ENCODE peak calls at places on chromosomes 12 and 14, in eight cellular contexts. R is left ventricle myocardium inferior, A is fibroblast of lung, W is AG04450, N is PC-9, L is transverse colon, M is GM23338, Y is OCI-LY7. P is an unnamed sample.

GRCh38 chr12:107600596-107601144 is 84.9 kb upstream of the PWP1 start:
- DNase-seq in N (no peak), M (no peak), Y (no peak), L (no peak), A (no peak), W (no peak), R (no peak), P (no peak)

GRCh38 chr12:49912846-49913245 is 9.1 kb upstream of the FAIM2 start:
- DNase-seq in R (no peak), Y (no peak), A (no peak), L (no peak), N (no peak), W (no peak), M (no peak), P (no peak)

GRCh38 chr14:91367173-91368171 is 50.1 kb downstream of the CCDC88C start:
- DNase-seq in A (peak), N (peak), R (no peak), W (no peak), Y (peak), L (peak), M (no peak), P (no peak)

GRCh38 chr14:22383515-22384166 is 205.4 kb downstream of the DAD1 start:
- DNase-seq in W (no peak), A (no peak), M (no peak), R (no peak), Y (peak), N (no peak), L (peak), P (no peak)

GRCh38 chr12:1189163-1189562 is 198.1 kb downstream of the ERC1 start:
- DNase-seq in L (no peak), R (no peak), M (no peak), W (no peak), Y (no peak), A (no peak), N (peak), P (no peak)

GRCh38 chr14:22602853-22603252 is 4.8 kb downstream of the ABHD4 start:
- DNase-seq in M (no peak), N (peak), Y (no peak), L (no peak), A (no peak), R (no peak), W (no peak), P (no peak)

GRCh38 chr12:4134434-4134762 is 139.2 kb upstream of the CCND2 start:
- DNase-seq in Y (no peak), A (no peak), L (no peak), N (no peak), R (no peak), M (peak), W (no peak), P (no peak)

GRCh38 chr14:21796912-21797311 is 123.3 kb upstream of the OR4E1 start:
- DNase-seq in Y (peak), W (no peak), M (peak), A (no peak), L (no peak), N (no peak), R (no peak), P (no peak)

GRCh38 chr12:46963977-46964376 is 115.4 kb upstream of the PCED1B start:
- DNase-seq in N (peak), L (no peak), W (no peak), M (no peak), R (no peak), Y (no peak), A (peak), P (no peak)

GRCh38 chr14:49497725-49498348 is 88.3 kb downstream of the RPS29 start:
- DNase-seq in A (peak), L (no peak), Y (peak), M (peak), N (peak), W (peak), R (no peak), P (no peak)

GRCh38 chr14:38210168-38210567 is 2.5 kb downstream of the SSTR1 start:
- DNase-seq in R (no peak), L (no peak), M (peak), Y (no peak), N (no peak), W (no peak), A (peak), P (no peak)

GRCh38 chr12:38386238-38386985 is 69.8 kb downstream of the ALG10B start:
- DNase-seq in N (peak), A (no peak), R (no peak), M (no peak), W (no peak), Y (no peak), L (no peak), P (no peak)

GRCh38 chr12:103841690-103842584 is 903 bp upstream of the NT5DC3 start:
- DNase-seq in Y (no peak), R (peak), N (peak), M (peak), A (peak), W (no peak), L (no peak), P (no peak)

GRCh38 chr14:101426466-101426865 is 134.8 kb upstream of the DIO3 start:
- DNase-seq in Y (no peak), L (no peak), M (no peak), A (no peak), N (no peak), W (no peak), R (no peak), P (no peak)

GRCh38 chr12:114168061-114168460 is 201.9 kb upstream of the RBM19 start:
- DNase-seq in W (peak), N (no peak), L (no peak), M (no peak), Y (no peak), R (no peak), A (peak), P (no peak)

GRCh38 chr14:71321556-71322315 is 414.5 kb downstream of the PCNX1 start:
- DNase-seq in R (no peak), A (peak), W (no peak), M (peak), N (peak), Y (peak), L (no peak), P (no peak)

GRCh38 chr12:93079271-93079670 is 150.2 kb upstream of the EEA1 start:
- DNase-seq in L (no peak), N (no peak), Y (no peak), A (no peak), M (no peak), W (no peak), R (no peak), P (no peak)

GRCh38 chr12:123111498-123112165 is 39.3 kb downstream of the PITPNM2 start:
- DNase-seq in N (no peak), Y (no peak), W (no peak), A (peak), R (no peak), L (no peak), M (no peak), P (no peak)

GRCh38 chr12:94725375-94726168 is 75.2 kb upstream of the TMCC3 start:
- DNase-seq in Y (peak), W (no peak), N (peak), R (no peak), L (peak), A (peak), M (peak), P (no peak)

GRCh38 chr14:102474934-102475333 is 34.6 kb downstream of the ANKRD9 start:
- DNase-seq in M (no peak), R (peak), W (peak), Y (no peak), L (peak), N (no peak), A (peak), P (no peak)

GRCh38 chr12:5262450-5262849 is 169.5 kb upstream of the NTF3 start:
- DNase-seq in W (peak), A (peak), L (no peak), R (no peak), M (no peak), N (no peak), Y (no peak), P (no peak)

GRCh38 chr14:69261761-69262331 is 1.9 kb downstream of the GALNT16 start:
- DNase-seq in R (peak), N (no peak), A (no peak), L (no peak), Y (no peak), W (no peak), M (peak), P (no peak)

GRCh38 chr12:62654558-62655241 is 188.1 kb downstream of the MON2 start:
- DNase-seq in M (no peak), Y (no peak), N (no peak), W (no peak), R (no peak), L (no peak), A (no peak), P (no peak)

GRCh38 chr12:92108651-92109050 is 37.0 kb downstream of the BTG1 start:
- DNase-seq in Y (no peak), L (no peak), M (peak), N (no peak), R (no peak), W (peak), A (peak), P (no peak)

GRCh38 chr12:121781751-121782615 is 11.5 kb downstream of the RHOF start:
- DNase-seq in M (no peak), L (no peak), Y (peak), A (peak), W (no peak), R (no peak), N (no peak), P (no peak)

GRCh38 chr12:52436000-52436827 is 2.0 kb upstream of the KRT75 start:
- DNase-seq in N (peak), R (no peak), L (no peak), W (no peak), M (no peak), A (no peak), Y (no peak), P (no peak)

GRCh38 chr12:11022520-11022919 is at the start of gene TAS2R19:
- DNase-seq in L (no peak), Y (no peak), W (no peak), A (no peak), R (no peak), N (no peak), M (no peak), P (no peak)

GRCh38 chr14:100067971-100068959 is 3.0 kb downstream of the EVL start:
- DNase-seq in L (peak), Y (peak), W (no peak), A (no peak), R (peak), M (no peak), N (peak), P (peak)

GRCh38 chr14:71231521-71232393 is 324.5 kb downstream of the PCNX1 start:
- DNase-seq in R (no peak), M (peak), Y (peak), L (no peak), W (no peak), A (no peak), N (no peak), P (no peak)

GRCh38 chr12:120231316-120232011 is 30.6 kb upstream of the RPLP0 start:
- DNase-seq in L (peak), Y (peak), R (peak), W (peak), A (peak), M (peak), N (peak), P (no peak)

GRCh38 chr14:50605776-50606175 is 45.8 kb downstream of the ATL1 start:
- DNase-seq in A (peak), N (no peak), L (no peak), R (no peak), W (no peak), M (no peak), Y (no peak), P (no peak)

GRCh38 chr12:109330282-109330681 is 17.4 kb upstream of the MYO1H start:
- DNase-seq in W (no peak), L (no peak), R (no peak), M (no peak), N (no peak), A (no peak), Y (no peak), P (no peak)

GRCh38 chr14:71322660-71323250 is 415.5 kb downstream of the PCNX1 start:
- DNase-seq in R (no peak), W (no peak), Y (peak), N (peak), M (no peak), A (peak), L (no peak), P (no peak)

GRCh38 chr12:65427646-65428045 is 149.2 kb downstream of the MSRB3 start:
- DNase-seq in R (no peak), N (no peak), A (no peak), M (no peak), Y (no peak), W (no peak), L (no peak), P (no peak)

GRCh38 chr12:356276-356988 is 32.7 kb downstream of the KDM5A start:
- DNase-seq in W (no peak), M (no peak), N (no peak), R (no peak), A (no peak), L (no peak), Y (no peak), P (no peak)

GRCh38 chr14:74965770-74966153 is 10.4 kb upstream of the PGF start:
- DNase-seq in M (no peak), R (no peak), N (no peak), Y (no peak), A (no peak), L (no peak), W (no peak), P (no peak)

DNA sequence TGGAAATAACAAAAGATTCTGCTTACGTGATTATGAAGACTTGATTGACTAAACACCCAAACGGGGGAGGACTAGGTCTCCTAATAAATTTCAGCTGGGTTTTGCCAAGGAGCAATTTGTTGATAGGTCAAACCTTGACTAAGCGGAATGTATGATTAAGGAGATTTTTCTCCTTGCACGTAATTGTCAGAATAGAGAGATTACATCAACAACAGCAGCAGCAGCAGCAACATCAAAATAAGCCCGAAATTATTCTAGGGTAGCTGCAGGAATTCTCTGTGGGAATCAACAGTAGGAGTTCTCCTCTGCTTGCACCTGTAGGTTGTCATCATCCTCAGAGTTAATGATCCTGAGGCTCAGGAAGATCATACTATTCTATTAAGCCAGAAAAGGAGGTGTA is 10.2 kb downstream of the ELK3 start:
- DNase-seq in A (no peak), R (no peak), W (no peak), N (no peak), Y (no peak), L (no peak), M (no peak), P (no peak)
- TF ChIP-seq CTCF in A (no peak), R (no peak), W (no peak), N (no peak), Y (no peak), L (no peak), M (no peak), P (no peak)

GRCh38 chr12:78864483-78865296 is at the start of gene SYT1:
- DNase-seq in N (no peak), M (peak), L (peak), Y (no peak), A (peak), R (peak), W (peak), P (no peak)

GRCh38 chr12:78865297-78865955 is 852 bp downstream of the SYT1 start:
- DNase-seq in A (peak), M (peak), L (no peak), N (no peak), R (no peak), Y (no peak), W (no peak), P (no peak)

GRCh38 chr12:78866518-78866917 is 1.9 kb downstream of the SYT1 start:
- DNase-seq in W (no peak), L (no peak), N (no peak), R (no peak), M (no peak), Y (no peak), A (no peak), P (no peak)

GRCh38 chr12:78863482-78864427 is 819 bp upstream of the SYT1 start:
- DNase-seq in A (peak), L (peak), M (peak), R (peak), N (peak), W (no peak), Y (no peak), P (no peak)
- H3K27ac ChIP-seq in A (peak), L (no peak), M (peak), R (no peak), N (peak), W (peak), Y (no peak), P (no peak)

GRCh38 chr12:24944598-24944975 is 4.3 kb downstream of the BCAT1 start:
- DNase-seq in R (no peak), A (no peak), W (no peak), M (no peak), N (no peak), L (no peak), Y (no peak), P (no peak)

GRCh38 chr12:24938341-24938740 is 10.6 kb downstream of the BCAT1 start:
- DNase-seq in N (no peak), R (no peak), W (no peak), Y (no peak), A (no peak), M (no peak), L (no peak), P (no peak)

GRCh38 chr12:24943947-24944597 is 4.8 kb downstream of the BCAT1 start:
- DNase-seq in N (no peak), L (no peak), M (peak), W (no peak), R (no peak), Y (no peak), A (no peak), P (no peak)

GRCh38 chr12:24937553-24938244 is 11.2 kb downstream of the BCAT1 start:
- DNase-seq in A (no peak), N (no peak), W (no peak), R (no peak), L (no peak), M (no peak), Y (no peak), P (no peak)

DNA sequence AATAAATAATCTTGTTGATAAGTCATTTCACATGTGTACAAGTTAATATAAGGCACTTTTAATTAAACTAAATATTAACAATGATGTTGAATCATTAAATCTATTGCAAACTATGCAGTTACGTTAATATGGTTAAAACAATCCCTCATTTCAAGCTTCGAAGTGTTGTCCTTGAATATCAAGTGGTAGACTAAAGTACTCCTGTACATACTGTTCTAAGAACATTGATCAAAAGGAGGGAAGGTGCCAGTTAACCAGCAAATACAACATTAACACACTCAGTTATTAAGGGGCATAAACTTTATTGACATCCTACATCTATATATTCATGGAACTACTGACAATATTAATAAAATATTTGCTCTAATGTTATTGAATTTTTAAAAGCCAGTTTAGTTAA is 8.7 kb downstream of the BCAT1 start:
- DNase-seq in W (no peak), R (no peak), L (no peak), M (no peak), Y (no peak), N (no peak), A (no peak), P (no peak)
- TF ChIP-seq CTCF in W (no peak), R (no peak), L (no peak), M (no peak), Y (no peak), N (no peak), A (no peak), P (no peak)

DNA sequence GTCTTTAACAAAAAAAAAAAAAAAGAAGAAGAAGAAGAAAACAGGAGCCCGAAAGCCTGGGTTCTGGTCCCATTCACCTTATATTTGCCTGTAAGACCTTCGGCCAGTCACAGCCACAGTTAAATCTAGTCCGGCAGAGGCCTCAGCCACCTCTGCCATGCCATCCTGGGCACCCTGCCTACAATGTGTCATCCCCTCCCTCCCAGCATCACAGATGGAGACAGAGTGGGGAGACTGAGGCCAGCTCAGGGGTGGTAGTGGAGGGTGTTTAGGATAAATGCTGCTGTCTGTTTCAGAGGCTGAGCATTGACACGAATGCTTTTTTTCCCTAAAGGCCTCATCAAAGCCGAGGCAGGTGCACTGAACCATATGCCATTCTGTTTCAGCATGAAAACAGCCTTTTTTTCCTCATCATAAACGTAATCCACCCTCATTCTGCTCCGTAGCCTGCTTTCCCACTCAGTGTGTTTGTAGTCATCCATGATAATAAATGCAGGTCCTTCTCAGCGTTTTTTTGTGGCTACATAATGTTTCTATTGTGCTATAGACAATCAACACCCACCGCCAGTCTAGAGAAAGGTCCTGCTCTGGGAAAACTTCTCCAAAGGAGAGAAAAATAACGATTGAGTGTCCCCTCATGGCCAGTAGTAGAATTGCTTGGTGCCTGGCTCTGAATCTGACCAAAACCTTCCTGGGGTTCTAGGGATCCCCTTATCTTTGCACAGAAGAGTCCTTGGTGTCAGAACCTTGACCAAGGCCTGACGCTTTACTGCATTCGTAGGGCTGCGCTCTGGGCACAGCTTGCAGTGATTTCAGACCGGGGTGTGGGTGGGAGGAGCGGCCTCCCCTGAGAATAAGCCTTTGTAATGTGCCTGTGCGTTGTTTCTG is 41.1 kb upstream of the TSPAN9 start:
- DNase-seq in Y (no peak), M (peak), W (no peak), N (no peak), R (no peak), A (peak), L (no peak), P (no peak)
- H3K27ac ChIP-seq in Y (no peak), M (peak), W (no peak), N (no peak), R (no peak), A (no peak), L (no peak), P (no peak)

GRCh38 chr12:75525263-75525662 is 13.9 kb upstream of the KRR1 start:
- DNase-seq in A (peak), Y (peak), W (no peak), R (no peak), L (no peak), N (no peak), M (no peak), P (no peak)
- TF ChIP-seq CTCF in A (peak), Y (peak), W (peak), R (no peak), L (no peak), N (no peak), M (no peak), P (no peak)

GRCh38 chr14:34596891-34597290 is 33.1 kb downstream of the SNX6 start:
- DNase-seq in Y (no peak), N (no peak), L (no peak), M (no peak), R (no peak), A (no peak), W (no peak), P (no peak)

GRCh38 chr14:34593740-34594375 is 36.1 kb downstream of the SNX6 start:
- DNase-seq in W (no peak), A (peak), M (no peak), N (no peak), R (no peak), L (no peak), Y (no peak), P (no peak)

DNA sequence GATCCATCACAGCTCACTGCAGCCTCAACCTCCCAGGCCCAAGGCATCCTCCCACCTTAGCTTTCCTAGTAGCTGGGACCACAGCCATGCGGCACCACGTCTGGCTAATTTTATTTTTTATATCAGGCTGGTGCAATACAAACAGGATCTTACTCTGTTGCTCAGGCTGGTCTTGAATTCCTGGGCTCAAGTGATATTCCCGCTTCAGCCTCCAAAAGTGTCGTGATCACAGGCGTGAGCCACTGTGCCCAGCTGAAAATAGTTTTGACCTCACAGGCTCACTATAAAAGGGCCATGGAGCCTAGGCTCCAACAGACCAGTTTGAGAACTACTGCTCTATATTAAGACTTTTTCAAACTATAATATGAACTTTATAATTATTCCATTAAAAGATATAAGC is 37.3 kb downstream of the SNX6 start:
- DNase-seq in R (no peak), W (no peak), Y (no peak), M (no peak), A (no peak), N (no peak), L (no peak), P (no peak)
- H3K27ac ChIP-seq in R (peak), W (no peak), Y (no peak), M (no peak), A (no peak), N (no peak), L (no peak), P (no peak)

GRCh38 chr14:72515779-72516770 is 377.8 kb downstream of the DPF3 start:
- DNase-seq in A (peak), Y (no peak), N (no peak), L (no peak), W (no peak), R (no peak), M (peak), P (no peak)
- TF ChIP-seq CTCF in A (no peak), Y (no peak), N (no peak), L (no peak), W (peak), R (peak), M (no peak), P (no peak)